ENCODE peak calls at places on chromosome 16, in seven cellular contexts. C, O, J, V, Z, X and S are unnamed samples.

GRCh38 chr16:20347666-20348364 is 4.7 kb downstream of the UMOD start:
- DNase-seq in O (no peak), X (peak; percentile 17), V (no peak), C (no peak), Z (no peak), J (no peak), S (no peak)

GRCh38 chr16:4140652-4141051 is 24.4 kb upstream of the ADCY9 start:
- DNase-seq in Z (no peak), J (no peak), C (no peak), O (no peak), X (no peak), V (no peak), S (no peak)

GRCh38 chr16:20901441-20902112 is 1.0 kb downstream of the LYRM1 start:
- DNase-seq in C (peak; percentile 68), V (peak; percentile 55), O (peak; percentile 55), Z (peak; percentile 57), X (no peak), J (peak; percentile 55), S (peak; percentile 44)

GRCh38 chr16:17238285-17239028 is 232.3 kb downstream of the XYLT1 start:
- DNase-seq in J (no peak), C (no peak), O (no peak), Z (no peak), X (no peak), V (no peak), S (no peak)

GRCh38 chr16:58414938-58415451 is 22.7 kb downstream of the GINS3 start:
- DNase-seq in Z (no peak), O (no peak), V (no peak), X (no peak), J (no peak), C (no peak), S (no peak)

GRCh38 chr16:1964046-1964505 is 550 bp downstream of the RPS2 start:
- DNase-seq in Z (peak; percentile 30), V (no peak), O (no peak), C (no peak), X (peak; percentile 43), J (no peak), S (no peak)

GRCh38 chr16:28258571-28258970 is 33.8 kb upstream of the SBK1 start:
- DNase-seq in O (no peak), X (no peak), J (no peak), C (peak; percentile 51), Z (no peak), V (no peak), S (no peak)

GRCh38 chr16:50290856-50291255 is 24.5 kb downstream of the ADCY7 start:
- DNase-seq in J (no peak), O (no peak), V (no peak), X (no peak), C (no peak), Z (no peak), S (no peak)

GRCh38 chr16:85673529-85674417 is 15.0 kb downstream of the GINS2 start:
- DNase-seq in X (no peak), C (peak; percentile 89), J (no peak), O (no peak), V (no peak), Z (no peak), S (no peak)

GRCh38 chr16:30524575-30525571 is 1.5 kb downstream of the ZNF768 start:
- DNase-seq in Z (no peak), V (no peak), O (no peak), C (no peak), X (no peak), J (no peak), S (no peak)

GRCh38 chr16:27402964-27403600 is 1.1 kb downstream of the IL21R start:
- DNase-seq in O (no peak), X (no peak), C (no peak), Z (no peak), J (no peak), V (no peak), S (no peak)

GRCh38 chr16:88087517-88087877 is 136.3 kb downstream of the BANP start:
- DNase-seq in V (no peak), X (no peak), C (no peak), Z (no peak), J (no peak), O (no peak), S (no peak)

GRCh38 chr16:17161034-17161433 is 309.7 kb downstream of the XYLT1 start:
- DNase-seq in O (no peak), V (no peak), C (no peak), X (no peak), Z (no peak), J (peak; percentile 47), S (no peak)

GRCh38 chr16:4495766-4496165 is 19.6 kb downstream of the HMOX2 start:
- DNase-seq in X (no peak), C (no peak), Z (no peak), V (no peak), O (no peak), J (no peak), S (no peak)

GRCh38 chr16:51465026-51465425 is 314.0 kb upstream of the SALL1 start:
- DNase-seq in O (no peak), J (no peak), Z (no peak), V (no peak), X (no peak), C (no peak), S (no peak)

GRCh38 chr16:57694556-57695377 is at the start of gene DRC7:
- DNase-seq in Z (peak; percentile 68), V (peak; percentile 25), X (peak; percentile 81), O (peak; percentile 86), J (peak; percentile 64), C (peak; percentile 57), S (no peak)

GRCh38 chr16:72467157-72467759 is 295.3 kb upstream of the PMFBP1 start:
- DNase-seq in C (no peak), O (peak; percentile 69), Z (peak; percentile 57), X (peak; percentile 7), V (no peak), J (no peak), S (no peak)

GRCh38 chr16:55189179-55189578 is 134.8 kb upstream of the IRX6 start:
- DNase-seq in C (no peak), Z (no peak), O (no peak), X (no peak), J (no peak), V (no peak), S (no peak)

GRCh38 chr16:48526058-48526957 is 83.7 kb downstream of the N4BP1 start:
- DNase-seq in O (peak; percentile 85), X (no peak), Z (peak; percentile 69), J (no peak), C (peak; percentile 57), V (peak; percentile 81), S (no peak)

GRCh38 chr16:19109288-19109664 is 4.5 kb upstream of the ITPRIPL2 start:
- DNase-seq in J (no peak), O (no peak), C (no peak), X (no peak), Z (no peak), V (no peak), S (no peak)

GRCh38 chr16:2497641-2498040 is 16.1 kb upstream of the ATP6V0C start:
- DNase-seq in J (no peak), Z (no peak), O (no peak), X (no peak), V (no peak), C (no peak), S (no peak)

GRCh38 chr16:23496826-23497542 is 13.3 kb downstream of the GGA2 start:
- DNase-seq in J (no peak), V (no peak), Z (no peak), O (no peak), C (no peak), X (no peak), S (no peak)
- TF ChIP-seq EP300 in J (no peak), V (no peak), Z (no peak), O (no peak), C (no peak), X (no peak), S (no peak)

DNA sequence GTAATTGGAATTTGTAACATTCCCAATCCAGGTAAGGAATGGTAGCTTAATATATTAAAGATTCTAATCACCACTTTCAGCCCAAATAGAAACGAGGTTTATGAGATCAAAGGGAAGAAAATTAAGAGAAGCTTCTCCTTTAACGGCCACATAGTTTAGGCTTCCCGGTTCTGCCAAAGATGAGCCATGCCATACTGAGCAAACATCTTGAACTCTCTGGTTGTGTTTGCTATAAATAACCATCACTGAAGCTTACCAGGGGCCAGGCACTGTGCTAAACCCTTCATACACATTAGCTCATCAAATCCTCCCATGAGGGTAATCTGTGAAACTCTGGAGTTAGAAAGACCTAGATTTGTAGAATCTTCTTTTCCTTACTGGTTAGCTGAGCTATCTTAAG is 2.8 kb downstream of the MYH11 start:
- DNase-seq in C (no peak), J (no peak), O (no peak), X (no peak), Z (no peak), V (no peak), S (no peak)
- H3K4me3 ChIP-seq in C (peak overlapping the region; percentile 49), J (no peak overlapping the region), O (no peak overlapping the region), X (no peak overlapping the region), Z (no peak overlapping the region), V (peak overlapping the region; percentile 24), S (peak overlapping the region; percentile 45)

GRCh38 chr16:79146-80054 is 1.4 kb downstream of the MPG start:
- DNase-seq in C (no peak), J (no peak), O (no peak), Z (no peak), X (no peak), V (no peak), S (no peak)

GRCh38 chr16:76535-77272 is 1.3 kb upstream of the MPG start:
- DNase-seq in V (peak; percentile 71), X (peak; percentile 85), O (peak; percentile 66), J (no peak), Z (no peak), C (peak; percentile 66), S (peak; percentile 72)

GRCh38 chr16:77273-77806 is 685 bp upstream of the MPG start:
- DNase-seq in J (peak; percentile 78), Z (peak; percentile 73), X (no peak), C (peak; percentile 39), O (peak; percentile 29), V (peak; percentile 54), S (no peak)

GRCh38 chr16:78444-79145 is 570 bp downstream of the MPG start:
- DNase-seq in C (no peak), Z (no peak), O (no peak), J (no peak), V (no peak), X (no peak), S (no peak)

DNA sequence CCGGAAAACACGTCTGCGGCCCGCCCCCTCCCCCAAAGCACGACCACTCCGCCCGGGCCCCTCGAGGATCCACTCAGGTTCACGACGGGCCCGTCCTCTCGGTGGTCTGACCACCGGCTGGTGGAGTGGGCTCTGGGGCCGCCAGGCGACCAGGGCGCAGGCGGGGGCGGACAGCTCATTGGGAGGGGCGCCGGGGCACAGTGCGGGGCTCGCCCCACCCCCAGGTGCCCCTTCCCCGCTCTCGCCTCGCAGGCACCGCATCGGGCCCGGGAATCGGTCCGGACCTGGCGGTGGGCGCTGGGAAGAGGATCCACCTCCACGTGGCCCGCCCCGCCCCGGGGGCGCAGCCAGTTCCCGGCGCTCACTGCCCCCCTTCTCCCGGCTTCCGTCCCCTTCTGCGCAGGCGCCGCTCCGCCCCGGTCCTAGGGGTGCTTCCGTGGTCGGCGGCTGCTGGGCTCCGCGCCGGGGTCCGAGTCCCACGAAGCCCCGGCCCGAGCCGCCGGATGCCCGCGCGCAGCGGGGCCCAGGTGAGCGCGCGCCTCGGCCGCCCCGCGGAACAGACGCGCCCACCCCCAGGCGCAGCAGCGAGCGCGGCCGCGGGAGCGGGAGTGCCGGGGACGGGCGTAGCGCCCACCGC is at the start of gene MPG:
- DNase-seq in X (peak; percentile 99), C (peak; percentile 87), O (peak; percentile 60), J (peak; percentile 87), Z (peak; percentile 77), V (peak; percentile 90), S (peak; percentile 80)
- TF ChIP-seq POLR2A in X (peak; percentile 64), C (no peak), O (no peak), J (no peak), Z (peak; percentile 73), V (peak; percentile 51), S (peak; percentile 75)

GRCh38 chr16:13863075-13863765 is 56.7 kb upstream of the ERCC4 start:
- DNase-seq in O (peak; percentile 72), V (no peak), J (no peak), Z (no peak), X (no peak), C (no peak), S (no peak)
- TF ChIP-seq EP300 in O (peak; percentile 56), V (no peak), J (no peak), Z (no peak), X (no peak), C (no peak), S (no peak)